ENCODE peak calls at places on chromosomes 11 and 22, in ten cellular contexts. One of them, this sample, is unnamed.

GRCh38 chr11:19389787-19390303 is 149.1 kb upstream of the E2F8 start:
- DNase-seq in GM13976: no peak
- DNase-seq in nephron progenitor cell: no peak
- DNase-seq in AG09309: no peak
- DNase-seq in RWPE1: no peak
- DNase-seq in heart right ventricle: no peak
- DNase-seq in neural crest cell: no peak
- DNase-seq in Calu3: no peak
- DNase-seq in right lobe of liver: peak; percentile 60
- DNase-seq in H1: no peak
- DNase-seq in this sample: no peak

GRCh38 chr11:38160433-38160832 is 1562.4 kb upstream of the RAG2 start:
- DNase-seq in nephron progenitor cell: no peak
- DNase-seq in RWPE1: no peak
- DNase-seq in neural crest cell: no peak
- DNase-seq in right lobe of liver: no peak
- DNase-seq in heart right ventricle: no peak
- DNase-seq in GM13976: no peak
- DNase-seq in AG09309: no peak
- DNase-seq in Calu3: no peak
- DNase-seq in H1: no peak
- DNase-seq in this sample: no peak

GRCh38 chr22:48179571-48180546 is 1417.4 kb downstream of the TBC1D22A start:
- DNase-seq in nephron progenitor cell: no peak
- DNase-seq in neural crest cell: no peak
- DNase-seq in GM13976: no peak
- DNase-seq in RWPE1: no peak
- DNase-seq in right lobe of liver: no peak
- DNase-seq in H1: no peak
- DNase-seq in AG09309: no peak
- DNase-seq in Calu3: no peak
- DNase-seq in heart right ventricle: no peak
- DNase-seq in this sample: no peak

GRCh38 chr22:21945453-21946261 is 7.0 kb downstream of the PPM1F start:
- DNase-seq in RWPE1: no peak
- DNase-seq in AG09309: no peak
- DNase-seq in Calu3: no peak
- DNase-seq in heart right ventricle: no peak
- DNase-seq in nephron progenitor cell: no peak
- DNase-seq in GM13976: no peak
- DNase-seq in H1: no peak
- DNase-seq in neural crest cell: no peak
- DNase-seq in right lobe of liver: no peak
- DNase-seq in this sample: no peak

GRCh38 chr22:17596226-17596625 is 32.3 kb downstream of the ATP6V1E1 start:
- DNase-seq in RWPE1: no peak
- DNase-seq in neural crest cell: no peak
- DNase-seq in AG09309: no peak
- DNase-seq in right lobe of liver: no peak
- DNase-seq in H1: no peak
- DNase-seq in heart right ventricle: no peak
- DNase-seq in GM13976: no peak
- DNase-seq in Calu3: no peak
- DNase-seq in nephron progenitor cell: no peak
- DNase-seq in this sample: no peak

GRCh38 chr11:19252394-19253148 is 11.8 kb upstream of the E2F8 start:
- DNase-seq in heart right ventricle: no peak
- DNase-seq in nephron progenitor cell: no peak
- DNase-seq in Calu3: no peak
- DNase-seq in neural crest cell: no peak
- DNase-seq in GM13976: no peak
- DNase-seq in right lobe of liver: no peak
- DNase-seq in RWPE1: no peak
- DNase-seq in H1: no peak
- DNase-seq in AG09309: no peak
- DNase-seq in this sample: no peak

GRCh38 chr11:8067929-8068575 is 13.0 kb upstream of the TUB start:
- DNase-seq in neural crest cell: no peak
- DNase-seq in RWPE1: no peak
- DNase-seq in H1: peak; percentile 41
- DNase-seq in GM13976: no peak
- DNase-seq in AG09309: no peak
- DNase-seq in right lobe of liver: no peak
- DNase-seq in Calu3: no peak
- DNase-seq in heart right ventricle: peak; percentile 30
- DNase-seq in nephron progenitor cell: no peak
- DNase-seq in this sample: no peak

GRCh38 chr22:27842236-27842993 is 40.9 kb upstream of the MN1 start:
- DNase-seq in H1: no peak
- DNase-seq in Calu3: no peak
- DNase-seq in RWPE1: no peak
- DNase-seq in heart right ventricle: no peak
- DNase-seq in GM13976: no peak
- DNase-seq in nephron progenitor cell: no peak
- DNase-seq in AG09309: no peak
- DNase-seq in neural crest cell: no peak
- DNase-seq in right lobe of liver: no peak
- DNase-seq in this sample: no peak

GRCh38 chr11:75073459-75074190 is 23.1 kb downstream of the OR2AT4 start:
- DNase-seq in right lobe of liver: no peak
- DNase-seq in AG09309: no peak
- DNase-seq in neural crest cell: no peak
- DNase-seq in H1: no peak
- DNase-seq in RWPE1: no peak
- DNase-seq in heart right ventricle: no peak
- DNase-seq in nephron progenitor cell: no peak
- DNase-seq in Calu3: no peak
- DNase-seq in GM13976: no peak
- DNase-seq in this sample: no peak

GRCh38 chr22:41812805-41813545 is 12.5 kb downstream of the CCDC134 start:
- DNase-seq in Calu3: no peak
- DNase-seq in H1: no peak
- DNase-seq in nephron progenitor cell: no peak
- DNase-seq in neural crest cell: no peak
- DNase-seq in right lobe of liver: no peak
- DNase-seq in GM13976: no peak
- DNase-seq in RWPE1: no peak
- DNase-seq in AG09309: no peak
- DNase-seq in heart right ventricle: no peak
- DNase-seq in this sample: no peak

GRCh38 chr11:111925953-111926352 is 7.2 kb downstream of the C11orf52 start:
- DNase-seq in H1: no peak
- DNase-seq in GM13976: no peak
- DNase-seq in neural crest cell: no peak
- DNase-seq in right lobe of liver: no peak
- DNase-seq in nephron progenitor cell: no peak
- DNase-seq in heart right ventricle: no peak
- DNase-seq in AG09309: no peak
- DNase-seq in Calu3: no peak
- DNase-seq in RWPE1: no peak
- DNase-seq in this sample: no peak

GRCh38 chr11:8768625-8769333 is 86.2 kb downstream of the RPL27A start:
- DNase-seq in neural crest cell: no peak
- DNase-seq in Calu3: peak; percentile 12
- DNase-seq in right lobe of liver: no peak
- DNase-seq in heart right ventricle: peak; percentile 74
- DNase-seq in AG09309: no peak
- DNase-seq in H1: no peak
- DNase-seq in nephron progenitor cell: no peak
- DNase-seq in GM13976: no peak
- DNase-seq in RWPE1: peak; percentile 38
- DNase-seq in this sample: no peak

GRCh38 chr11:63738720-63739360 is 29.7 kb downstream of the ZFTA start:
- DNase-seq in H1: peak; percentile 84
- DNase-seq in RWPE1: peak; percentile 60
- DNase-seq in Calu3: peak; percentile 70
- DNase-seq in GM13976: peak; percentile 40
- DNase-seq in nephron progenitor cell: peak; percentile 76
- DNase-seq in heart right ventricle: peak; percentile 68
- DNase-seq in right lobe of liver: peak; percentile 55
- DNase-seq in AG09309: peak; percentile 52
- DNase-seq in neural crest cell: peak; percentile 82
- DNase-seq in this sample: peak; percentile 51

GRCh38 chr11:134038897-134039470 is 29.9 kb upstream of the JAM3 start:
- DNase-seq in H1: no peak
- DNase-seq in AG09309: no peak
- DNase-seq in neural crest cell: no peak
- DNase-seq in RWPE1: no peak
- DNase-seq in Calu3: no peak
- DNase-seq in GM13976: no peak
- DNase-seq in right lobe of liver: no peak
- DNase-seq in heart right ventricle: peak; percentile 48
- DNase-seq in nephron progenitor cell: no peak
- DNase-seq in this sample: no peak

DNA sequence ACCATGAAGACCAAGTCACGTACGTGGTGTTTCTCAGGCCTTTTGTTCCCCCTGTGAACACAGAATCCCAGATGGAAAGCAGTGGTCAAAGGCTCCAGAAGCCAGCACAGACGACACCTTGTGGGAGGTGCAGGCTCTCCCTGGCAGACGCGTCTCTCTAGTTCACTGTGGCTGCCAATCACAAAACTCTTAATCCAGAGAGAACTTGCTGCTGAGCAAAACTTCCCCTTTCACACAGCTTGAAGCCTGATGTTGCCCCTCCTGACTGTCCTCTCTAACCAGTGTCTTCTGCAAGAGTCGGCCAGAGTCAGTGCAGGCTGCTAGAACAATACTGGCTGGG is 67.1 kb downstream of the PIWIL3 start:
- DNase-seq in GM13976: no peak
- DNase-seq in nephron progenitor cell: no peak
- DNase-seq in right lobe of liver: no peak
- DNase-seq in heart right ventricle: no peak
- DNase-seq in H1: peak; percentile 53
- DNase-seq in neural crest cell: no peak
- DNase-seq in AG09309: no peak
- DNase-seq in RWPE1: no peak
- DNase-seq in Calu3: no peak
- DNase-seq in this sample: no peak
- TF ChIP-seq CTCF in GM13976: no peak
- TF ChIP-seq CTCF in nephron progenitor cell: no peak
- TF ChIP-seq CTCF in right lobe of liver: no peak
- TF ChIP-seq CTCF in heart right ventricle: no peak
- TF ChIP-seq CTCF in H1: no peak
- TF ChIP-seq CTCF in neural crest cell: no peak
- TF ChIP-seq CTCF in AG09309: no peak
- TF ChIP-seq CTCF in RWPE1: no peak
- TF ChIP-seq CTCF in Calu3: no peak
- TF ChIP-seq CTCF in this sample: no peak

DNA sequence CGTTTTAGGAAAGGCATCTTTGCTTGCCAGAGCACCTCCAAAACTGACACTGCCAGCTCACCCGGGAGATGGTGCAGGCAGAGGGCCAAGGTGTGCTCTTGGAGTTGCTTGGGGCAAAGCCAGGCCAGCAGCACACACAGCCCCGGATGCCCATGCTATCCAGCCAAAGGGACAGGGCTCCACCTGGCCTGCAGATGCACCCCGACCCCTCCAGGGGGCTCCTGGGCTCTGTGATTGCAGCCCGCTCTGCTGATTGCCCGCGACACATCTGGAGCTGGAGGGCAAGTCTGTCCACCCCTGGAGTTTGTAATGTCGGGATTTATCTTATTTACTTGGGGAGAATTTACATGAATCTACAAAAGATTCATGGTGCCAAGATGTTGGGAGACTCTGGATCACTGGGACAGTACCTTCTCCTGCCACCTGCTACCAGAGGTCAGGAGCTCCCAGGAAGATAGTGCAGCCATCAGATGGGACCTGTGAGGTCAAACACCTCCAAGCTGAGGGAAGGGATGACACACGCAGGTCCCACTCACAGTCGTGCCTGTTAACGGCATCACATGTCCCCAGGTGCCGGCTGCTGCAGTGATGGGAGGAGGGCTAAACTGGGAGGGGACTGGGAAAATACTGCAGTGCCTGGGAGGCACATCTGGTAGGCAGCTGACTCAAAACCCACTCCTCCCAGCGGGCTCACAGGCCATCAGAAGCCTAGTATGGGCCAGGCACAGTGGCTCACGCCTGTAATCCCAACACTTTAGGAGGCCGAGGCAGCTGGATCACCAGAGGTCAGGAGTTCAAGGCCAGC is 17.2 kb downstream of the CBX7 start:
- DNase-seq in right lobe of liver: no peak
- DNase-seq in neural crest cell: peak; percentile 72
- DNase-seq in GM13976: peak; percentile 70
- DNase-seq in heart right ventricle: peak; percentile 47
- DNase-seq in nephron progenitor cell: peak; percentile 82
- DNase-seq in RWPE1: no peak
- DNase-seq in AG09309: no peak
- DNase-seq in H1: peak; percentile 90
- DNase-seq in Calu3: peak; percentile 78
- DNase-seq in this sample: peak; percentile 76
- TF ChIP-seq CTCF in right lobe of liver: no peak
- TF ChIP-seq CTCF in neural crest cell: peak; percentile 71
- TF ChIP-seq CTCF in GM13976: no peak
- TF ChIP-seq CTCF in heart right ventricle: peak; percentile 24
- TF ChIP-seq CTCF in nephron progenitor cell: peak; percentile 82
- TF ChIP-seq CTCF in RWPE1: peak; percentile 76
- TF ChIP-seq CTCF in AG09309: peak; percentile 59
- TF ChIP-seq CTCF in H1: peak; percentile 85
- TF ChIP-seq CTCF in Calu3: peak; percentile 79
- TF ChIP-seq CTCF in this sample: peak; percentile 65

GRCh38 chr11:122814401-122814800 is 23.9 kb upstream of the CRTAM start:
- DNase-seq in H1: no peak
- DNase-seq in nephron progenitor cell: no peak
- DNase-seq in heart right ventricle: no peak
- DNase-seq in Calu3: peak; percentile 10
- DNase-seq in right lobe of liver: no peak
- DNase-seq in GM13976: no peak
- DNase-seq in AG09309: no peak
- DNase-seq in RWPE1: no peak
- DNase-seq in neural crest cell: no peak
- DNase-seq in this sample: peak; percentile 15
- TF ChIP-seq CTCF in H1: peak; percentile 30
- TF ChIP-seq CTCF in nephron progenitor cell: no peak
- TF ChIP-seq CTCF in heart right ventricle: no peak
- TF ChIP-seq CTCF in Calu3: no peak
- TF ChIP-seq CTCF in right lobe of liver: no peak
- TF ChIP-seq CTCF in GM13976: peak; percentile 24
- TF ChIP-seq CTCF in AG09309: peak; percentile 10
- TF ChIP-seq CTCF in RWPE1: no peak
- TF ChIP-seq CTCF in neural crest cell: peak; percentile 32
- TF ChIP-seq CTCF in this sample: no peak

GRCh38 chr11:73647459-73648100 is 1.2 kb downstream of the PLEKHB1 start:
- DNase-seq in Calu3: peak; percentile 98
- DNase-seq in AG09309: no peak
- DNase-seq in right lobe of liver: peak; percentile 79
- DNase-seq in H1: peak; percentile 96
- DNase-seq in heart right ventricle: peak; percentile 90
- DNase-seq in nephron progenitor cell: peak; percentile 82
- DNase-seq in RWPE1: peak; percentile 79
- DNase-seq in GM13976: peak; percentile 93
- DNase-seq in neural crest cell: peak; percentile 83
- DNase-seq in this sample: peak; percentile 86
- TF ChIP-seq CTCF in Calu3: no peak
- TF ChIP-seq CTCF in AG09309: no peak
- TF ChIP-seq CTCF in right lobe of liver: no peak
- TF ChIP-seq CTCF in H1: no peak
- TF ChIP-seq CTCF in heart right ventricle: no peak
- TF ChIP-seq CTCF in nephron progenitor cell: no peak
- TF ChIP-seq CTCF in RWPE1: no peak
- TF ChIP-seq CTCF in GM13976: no peak
- TF ChIP-seq CTCF in neural crest cell: no peak
- TF ChIP-seq CTCF in this sample: no peak

GRCh38 chr22:50271519-50271970 is 1.4 kb upstream of the MAPK11 start:
- DNase-seq in right lobe of liver: peak; percentile 75
- DNase-seq in GM13976: peak; percentile 89
- DNase-seq in heart right ventricle: peak; percentile 67
- DNase-seq in RWPE1: peak; percentile 36
- DNase-seq in nephron progenitor cell: peak; percentile 88
- DNase-seq in H1: peak; percentile 88
- DNase-seq in neural crest cell: peak; percentile 67
- DNase-seq in Calu3: peak; percentile 79
- DNase-seq in AG09309: no peak
- DNase-seq in this sample: peak; percentile 92
- TF ChIP-seq CTCF in right lobe of liver: no peak
- TF ChIP-seq CTCF in GM13976: peak; percentile 10
- TF ChIP-seq CTCF in heart right ventricle: no peak
- TF ChIP-seq CTCF in RWPE1: peak; percentile 36
- TF ChIP-seq CTCF in nephron progenitor cell: no peak
- TF ChIP-seq CTCF in H1: no peak
- TF ChIP-seq CTCF in neural crest cell: no peak
- TF ChIP-seq CTCF in Calu3: no peak
- TF ChIP-seq CTCF in AG09309: peak; percentile 19
- TF ChIP-seq CTCF in this sample: no peak